ENCODE peak calls at places on chromosomes 5 and 9, in seven cellular contexts. X is kidney, V is upper lobe of right lung, B is endothelial cell of umbilical vein, G is PC-3, U is tibial nerve, S is epithelial cell of esophagus. L is an unnamed sample.

GRCh38 chr5:141872496-141873356 is 5.5 kb downstream of the PCDH1 start:
- DNase-seq in X (no peak), V (peak), B (no peak), G (no peak), U (no peak), S (no peak), L (no peak)

GRCh38 chr5:18732556-18733479 is 1098.6 kb downstream of the TAF11L14 start:
- DNase-seq in X (no peak), V (no peak), B (no peak), G (no peak), U (no peak), S (no peak), L (no peak)

GRCh38 chr5:142289708-142290573 is 34.9 kb downstream of the SPRY4 start:
- DNase-seq in X (peak), V (no peak), B (no peak), G (no peak), U (no peak), S (no peak), L (no peak)

GRCh38 chr9:128091144-128091543 is 23.1 kb downstream of the SLC25A25 start:
- DNase-seq in X (peak), V (peak), B (peak), G (no peak), U (peak), S (peak), L (peak)

GRCh38 chr9:82574911-82575310 is 488.0 kb downstream of the RASEF start:
- DNase-seq in X (no peak), V (no peak), B (no peak), G (no peak), U (no peak), S (no peak), L (no peak)

GRCh38 chr5:35938518-35939227 is at the start of gene CAPSL:
- DNase-seq in X (no peak), V (no peak), B (peak), G (peak), U (no peak), S (peak), L (peak)

GRCh38 chr5:132389453-132390286 is 20.2 kb downstream of the SLC22A5 start:
- DNase-seq in X (peak), V (no peak), B (peak), G (peak), U (no peak), S (peak), L (peak)

GRCh38 chr9:89428901-89429890 is 68.7 kb downstream of the SEMA4D start:
- DNase-seq in X (peak), V (no peak), B (peak), G (no peak), U (no peak), S (no peak), L (no peak)

GRCh38 chr5:2863675-2864433 is 112.4 kb upstream of the IRX2 start:
- DNase-seq in X (no peak), V (peak), B (no peak), G (no peak), U (no peak), S (no peak), L (no peak)

GRCh38 chr5:132662925-132663770 is 5.2 kb downstream of the IL13 start:
- DNase-seq in X (no peak), V (no peak), B (no peak), G (no peak), U (no peak), S (no peak), L (no peak)

GRCh38 chr5:86679529-86679928 is 61.8 kb downstream of the COX7C start:
- DNase-seq in X (no peak), V (no peak), B (peak), G (peak), U (peak), S (peak), L (no peak)

GRCh38 chr5:360277-361027 is 38.9 kb downstream of the AHRR start:
- DNase-seq in X (peak), V (no peak), B (no peak), G (no peak), U (no peak), S (no peak), L (no peak)

GRCh38 chr9:112784020-112784788 is 33.6 kb downstream of the SNX30 start:
- DNase-seq in X (no peak), V (no peak), B (peak), G (no peak), U (no peak), S (peak), L (no peak)

GRCh38 chr9:133403766-133404439 is 13.9 kb downstream of the REXO4 start:
- DNase-seq in X (peak), V (peak), B (peak), G (peak), U (no peak), S (peak), L (no peak)

GRCh38 chr9:128163027-128163515 is 3.0 kb downstream of the BBLN start:
- DNase-seq in X (no peak), V (no peak), B (no peak), G (no peak), U (no peak), S (no peak), L (no peak)

GRCh38 chr5:145978672-145979071 is 42.3 kb downstream of the SH3RF2 start:
- DNase-seq in X (no peak), V (no peak), B (no peak), G (no peak), U (no peak), S (no peak), L (no peak)

GRCh38 chr9:78236511-78236950 is 656 bp downstream of the CEP78 start:
- DNase-seq in X (no peak), V (no peak), B (no peak), G (no peak), U (no peak), S (peak), L (peak)

GRCh38 chr9:127979333-127980055 is 1.3 kb downstream of the EEIG1 start:
- DNase-seq in X (peak), V (peak), B (peak), G (peak), U (no peak), S (peak), L (peak)

GRCh38 chr9:6354072-6354686 is 26.0 kb downstream of the TPD52L3 start:
- DNase-seq in X (no peak), V (no peak), B (peak), G (peak), U (no peak), S (peak), L (no peak)
- TF ChIP-seq CTCF in X (peak), V (peak), B (peak), G (peak), U (peak), S (peak), L (peak)

GRCh38 chr5:6373081-6373846 is 5.1 kb downstream of the MED10 start:
- DNase-seq in X (no peak), V (no peak), B (peak), G (no peak), U (no peak), S (no peak), L (no peak)
- H3K4me3 ChIP-seq in X (no peak), V (no peak), B (no peak), G (no peak), U (no peak), S (no peak), L (no peak)

DNA sequence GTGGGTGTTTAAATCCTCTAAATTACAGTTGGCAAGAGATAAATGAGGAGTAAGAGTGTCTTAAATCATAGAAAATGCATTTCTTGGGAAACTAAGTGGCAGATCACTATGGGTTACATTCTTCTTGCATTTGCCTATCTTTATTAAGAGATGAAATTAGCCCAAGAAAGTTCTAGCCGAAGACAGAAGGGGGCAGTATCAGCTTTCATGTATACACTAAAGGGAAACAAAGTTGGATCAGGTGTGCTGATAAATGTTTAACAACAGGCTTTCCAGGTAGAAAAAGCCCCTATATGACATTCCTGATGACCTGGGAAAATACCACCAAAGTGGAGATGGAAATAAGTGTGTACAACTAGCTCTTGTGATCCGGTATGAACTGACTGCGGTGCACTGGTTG is 81.9 kb upstream of the TLR4 start:
- DNase-seq in X (no peak), V (no peak), B (peak), G (no peak), U (no peak), S (no peak), L (no peak)
- TF ChIP-seq CTCF in X (no peak), V (no peak), B (peak), G (peak), U (no peak), S (no peak), L (no peak)

GRCh38 chr5:139651502-139651862 is 3.3 kb downstream of the CXXC5 start:
- DNase-seq in X (no peak), V (no peak), B (no peak), G (peak), U (no peak), S (no peak), L (no peak)
- H3K4me3 ChIP-seq in X (peak), V (peak), B (no peak), G (no peak), U (peak), S (no peak), L (no peak)

DNA sequence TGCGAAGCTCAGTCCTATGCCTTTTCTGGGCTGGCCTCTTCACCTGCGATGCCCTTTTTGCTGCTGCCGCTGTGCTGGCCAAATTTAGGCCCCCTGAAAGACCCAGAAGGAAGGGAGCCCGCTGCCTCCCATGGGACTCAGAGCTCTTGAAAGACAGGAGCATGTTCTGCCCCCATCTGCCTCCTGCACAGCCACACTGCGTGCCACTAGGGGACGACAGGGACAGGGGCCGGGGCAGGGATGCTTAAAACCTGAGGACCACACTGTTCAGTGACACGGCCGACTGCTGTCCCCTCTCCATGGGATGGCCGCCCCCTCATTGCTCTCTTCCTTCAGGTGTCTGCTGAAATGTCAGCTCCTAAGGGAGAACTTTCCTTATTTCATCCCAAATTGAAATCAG is 132.4 kb downstream of the ADAMTS2 start:
- DNase-seq in X (no peak), V (no peak), B (no peak), G (no peak), U (no peak), S (no peak), L (no peak)
- TF ChIP-seq CTCF in X (peak), V (no peak), B (no peak), G (peak), U (no peak), S (no peak), L (no peak)

DNA sequence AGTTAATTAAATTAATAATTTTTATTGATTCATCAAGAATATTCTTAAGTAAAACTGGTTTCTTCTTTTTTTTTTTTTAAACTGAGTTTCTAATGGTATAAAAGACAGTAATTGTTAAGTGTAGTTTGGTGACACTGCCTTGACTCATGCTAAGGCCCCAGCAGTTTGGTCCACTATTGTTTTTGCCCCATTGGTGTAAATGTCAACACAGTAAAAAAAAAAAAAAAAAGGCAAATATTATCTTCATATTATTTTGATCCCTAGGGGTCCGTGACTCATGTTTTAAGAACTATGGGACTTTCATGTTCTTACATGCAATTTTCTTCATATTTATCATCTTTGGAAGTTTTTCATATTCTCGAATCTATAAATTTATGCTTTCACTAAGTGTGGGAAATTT is 29.2 kb upstream of the JAK2 start:
- DNase-seq in X (no peak), V (no peak), B (no peak), G (peak), U (no peak), S (peak), L (no peak)
- H3K4me3 ChIP-seq in X (no peak), V (no peak), B (no peak), G (no peak), U (no peak), S (no peak), L (no peak)

GRCh38 chr9:136339958-136340310 is 12.6 kb downstream of the GPSM1 start:
- DNase-seq in X (no peak), V (no peak), B (no peak), G (no peak), U (no peak), S (no peak), L (no peak)

GRCh38 chr9:136337416-136338395 is 10.4 kb downstream of the GPSM1 start:
- DNase-seq in X (no peak), V (no peak), B (no peak), G (no peak), U (no peak), S (no peak), L (no peak)

GRCh38 chr9:136338511-136338910 is 11.2 kb downstream of the GPSM1 start:
- DNase-seq in X (no peak), V (no peak), B (no peak), G (no peak), U (no peak), S (no peak), L (no peak)

GRCh38 chr9:136340356-136341041 is 13.2 kb downstream of the GPSM1 start:
- DNase-seq in X (no peak), V (no peak), B (no peak), G (no peak), U (no peak), S (no peak), L (no peak)

GRCh38 chr9:136339173-136339957 is 12.0 kb downstream of the GPSM1 start:
- DNase-seq in X (no peak), V (peak), B (peak), G (peak), U (peak), S (peak), L (no peak)
- TF ChIP-seq CTCF in X (peak), V (peak), B (peak), G (peak), U (peak), S (peak), L (peak)

GRCh38 chr9:79341561-79341960 is 230.2 kb upstream of the TLE4 start:
- DNase-seq in X (no peak), V (no peak), B (no peak), G (peak), U (no peak), S (no peak), L (no peak)
- H3K4me3 ChIP-seq in X (no peak), V (no peak), B (no peak), G (no peak), U (no peak), S (no peak), L (no peak)

L was measured in uterus.